ENCODE peak calls at places on chromosome 5, in ten cellular contexts. N, O, L, M, A, B, C, P, E and W are unnamed samples.
A peak's percentile ranks its signal among the peaks of the same experiment; 100 is the strongest.

GRCh38 chr5:116685931-116686330 is 111.3 kb upstream of the SEMA6A start:
- DNase-seq in M (no peak), P (no peak), A (no peak), L (no peak), B (no peak), E (no peak), N (no peak), O (no peak), C (no peak), W (no peak)

GRCh38 chr5:63962345-63962744 is at the start of gene HTR1A:
- DNase-seq in E (no peak), B (no peak), M (no peak), A (no peak), L (no peak), C (no peak), O (no peak), P (no peak), N (no peak), W (no peak)

GRCh38 chr5:51731641-51732040 is 348.4 kb downstream of the ISL1 start:
- DNase-seq in N (no peak), C (no peak), P (no peak), B (peak; percentile 49), L (no peak), O (no peak), E (no peak), M (no peak), A (no peak), W (no peak)

GRCh38 chr5:34587355-34588241 is 68.5 kb upstream of the RAI14 start:
- DNase-seq in A (no peak), N (no peak), E (peak; percentile 15), M (no peak), O (no peak), B (peak; percentile 70), L (no peak), P (no peak), C (no peak), W (no peak)

GRCh38 chr5:22889714-22890113 is 36.6 kb upstream of the CDH12 start:
- DNase-seq in M (no peak), L (no peak), E (no peak), N (no peak), B (no peak), O (no peak), A (no peak), P (no peak), C (no peak), W (no peak)

GRCh38 chr5:65926276-65926761 is at the start of gene ERBIN:
- DNase-seq in L (peak; percentile 76), A (peak; percentile 84), E (no peak), B (peak; percentile 90), M (peak; percentile 24), P (peak; percentile 78), O (peak; percentile 92), C (peak; percentile 91), N (peak; percentile 83), W (peak; percentile 83)

GRCh38 chr5:110909950-110910349 is 161.6 kb upstream of the TSLP start:
- DNase-seq in B (no peak), O (no peak), A (no peak), M (no peak), C (no peak), N (no peak), L (no peak), E (no peak), P (no peak), W (no peak)

GRCh38 chr5:446066-446725 is 3.2 kb downstream of the EXOC3 start:
- DNase-seq in O (peak; percentile 22), A (no peak), P (no peak), N (no peak), M (no peak), E (no peak), B (no peak), L (no peak), C (no peak), W (no peak)

GRCh38 chr5:77463905-77464304 is 28.2 kb downstream of the WDR41 start:
- DNase-seq in P (no peak), L (no peak), O (no peak), N (no peak), A (no peak), B (no peak), C (no peak), M (no peak), E (no peak), W (no peak)

GRCh38 chr5:139667730-139668063 is 19.5 kb downstream of the CXXC5 start:
- DNase-seq in C (no peak), A (no peak), L (no peak), E (no peak), B (no peak), M (no peak), P (no peak), O (no peak), N (no peak), W (no peak)

GRCh38 chr5:124025306-124025705 is 513.3 kb downstream of the CSNK1G3 start:
- DNase-seq in B (no peak), M (no peak), L (no peak), O (no peak), A (no peak), C (no peak), P (no peak), N (no peak), E (no peak), W (no peak)

GRCh38 chr5:24162343-24162742 is 482.4 kb downstream of the CDH10 start:
- DNase-seq in N (no peak), B (no peak), E (no peak), A (no peak), L (no peak), P (no peak), O (no peak), M (no peak), C (no peak), W (no peak)

GRCh38 chr5:126503602-126504104 is 80.4 kb downstream of the GRAMD2B start:
- DNase-seq in B (peak; percentile 44), M (no peak), E (no peak), N (no peak), P (peak; percentile 46), C (peak; percentile 35), A (peak; percentile 66), L (peak; percentile 67), O (peak; percentile 77), W (peak; percentile 31)

GRCh38 chr5:103847060-103847459 is 284.5 kb upstream of the NUDT12 start:
- DNase-seq in L (no peak), O (no peak), A (no peak), B (no peak), N (no peak), P (no peak), E (no peak), C (no peak), M (no peak), W (no peak)

GRCh38 chr5:75362474-75362975 is 25.5 kb downstream of the HMGCR start:
- DNase-seq in L (no peak), P (no peak), C (no peak), E (no peak), B (no peak), M (no peak), N (no peak), O (no peak), A (no peak), W (peak; percentile 51)
- TF ChIP-seq POLR2A in L (no peak), P (no peak), C (no peak), E (no peak), B (no peak), M (no peak), N (no peak), O (no peak), A (no peak), W (no peak)

DNA sequence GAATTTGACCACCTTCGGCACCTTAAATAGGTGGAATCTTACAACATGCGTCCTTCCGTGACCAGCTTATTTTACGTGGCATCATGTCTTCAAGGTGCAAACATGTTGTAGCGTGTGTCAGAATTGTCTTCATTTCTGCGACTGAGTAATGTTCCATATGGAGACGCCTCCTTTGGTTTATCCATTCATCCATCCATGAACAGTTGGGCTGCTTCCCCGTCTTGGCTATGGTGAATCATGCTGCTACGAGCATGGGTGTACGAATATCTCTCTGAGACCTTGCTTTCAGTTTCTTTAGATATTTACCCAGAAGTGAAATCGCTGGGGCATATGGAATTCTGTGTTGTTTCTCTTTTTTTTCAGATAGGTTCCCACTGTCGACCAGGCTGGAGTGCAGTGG is 391.9 kb upstream of the IRX2 start:
- DNase-seq in A (no peak), B (no peak), M (no peak), C (no peak), P (no peak), N (no peak), E (no peak), O (no peak), L (no peak), W (no peak)
- H3K27me3 ChIP-seq in A (no peaks in the 10 kb centered on the region), B (no peaks in the 10 kb centered on the region), M (no peaks in the 10 kb centered on the region), C (no peaks in the 10 kb centered on the region), P (no peaks in the 10 kb centered on the region), N (no peaks in the 10 kb centered on the region), E (no peaks in the 10 kb centered on the region), O (no peaks in the 10 kb centered on the region), L (no peaks in the 10 kb centered on the region), W (no peaks in the 10 kb centered on the region)

DNA sequence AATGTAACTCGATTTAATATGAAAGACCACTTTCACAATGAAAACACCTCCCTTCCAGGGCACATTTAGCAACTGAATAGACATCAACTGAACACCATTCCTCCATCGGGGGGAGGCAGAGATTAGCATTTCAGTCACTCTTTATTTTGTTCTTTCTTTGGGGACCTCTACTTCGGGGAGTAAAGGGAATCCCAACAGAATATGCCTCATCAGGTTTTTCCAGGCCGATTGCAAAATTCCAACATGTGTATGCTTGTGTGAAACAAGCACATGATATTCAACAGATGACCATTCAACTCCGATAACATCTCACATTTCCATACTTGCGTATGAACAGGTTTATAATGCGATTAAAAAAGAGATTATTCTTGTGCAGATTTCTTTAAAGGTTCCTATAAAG is 124.2 kb upstream of the RETREG1 start:
- DNase-seq in A (no peak), P (no peak), N (no peak), O (no peak), L (peak; percentile 71), E (no peak), C (no peak), B (no peak), M (no peak), W (no peak)
- H3K4me3 ChIP-seq in A (no peak overlapping the region), P (no peak overlapping the region), N (no peak overlapping the region), O (peak overlapping the region; percentile 3), L (no peak overlapping the region), E (no peak overlapping the region), C (no peak overlapping the region), B (no peak overlapping the region), M (no peak overlapping the region), W (no peak overlapping the region)

GRCh38 chr5:137888489-137888874 is 775 bp upstream of the PKD2L2 start:
- DNase-seq in M (no peak), C (no peak), N (no peak), B (no peak), L (no peak), O (no peak), E (no peak), A (no peak), P (no peak), W (no peak)

GRCh38 chr5:137891849-137892248 is 2.6 kb downstream of the PKD2L2 start:
- DNase-seq in L (no peak), B (no peak), A (no peak), C (no peak), P (no peak), N (no peak), E (no peak), M (no peak), O (no peak), W (no peak)

GRCh38 chr5:137887831-137888230 is 1.4 kb upstream of the PKD2L2 start:
- DNase-seq in L (no peak), C (no peak), M (no peak), O (no peak), N (no peak), B (no peak), E (no peak), P (no peak), A (no peak), W (no peak)

GRCh38 chr5:137890850-137891249 is 1.6 kb downstream of the PKD2L2 start:
- DNase-seq in E (no peak), O (no peak), C (no peak), P (no peak), N (no peak), M (no peak), L (no peak), B (no peak), A (no peak), W (no peak)

GRCh38 chr5:137888875-137889759 is at the start of gene PKD2L2:
- DNase-seq in O (peak; percentile 86), N (peak; percentile 76), C (peak; percentile 80), B (peak; percentile 82), L (peak; percentile 67), P (peak; percentile 50), E (peak; percentile 75), A (peak; percentile 69), M (peak; percentile 31), W (peak; percentile 59)
- TF ChIP-seq POLR2A in O (peak; percentile 33), N (peak; percentile 68), C (peak; percentile 40), B (no peak), L (peak; percentile 51), P (peak; percentile 41), E (peak; percentile 99), A (peak; percentile 42), M (peak; percentile 61), W (no peak)